ENCODE peak calls at places on chromosomes 12 and 14, in ten cellular contexts. F, O, D, B, P, J, X, V, H and A are unnamed samples.

GRCh38 chr14:53273671-53274072 is 120.5 kb upstream of the DDHD1 start:
- DNase-seq in F (no peak), O (no peak), D (no peak), B (peak; percentile 24), P (no peak), J (no peak), X (no peak), V (no peak), H (peak; percentile 56), A (no peak)

GRCh38 chr14:33938131-33938949 is 12.5 kb downstream of the EGLN3 start:
- DNase-seq in F (peak; percentile 58), O (peak; percentile 82), D (peak; percentile 88), B (peak; percentile 81), P (no peak), J (peak; percentile 39), X (no peak), V (no peak), H (peak; percentile 11), A (no peak)

GRCh38 chr12:92304335-92305066 is 158.9 kb upstream of the BTG1 start:
- DNase-seq in F (no peak), O (no peak), D (no peak), B (peak; percentile 31), P (no peak), J (no peak), X (peak; percentile 57), V (no peak), H (no peak), A (no peak)

GRCh38 chr12:75329918-75330826 is at the start of gene CAPS2:
- DNase-seq in F (peak; percentile 53), O (peak; percentile 80), D (peak; percentile 87), B (peak; percentile 82), P (peak; percentile 53), J (peak; percentile 80), X (peak; percentile 85), V (peak; percentile 36), H (peak; percentile 65), A (peak; percentile 13)

GRCh38 chr14:95935228-95935822 is 58.7 kb downstream of the TUNAR start:
- DNase-seq in F (no peak), O (peak; percentile 0), D (no peak), B (no peak), P (no peak), J (no peak), X (peak; percentile 77), V (no peak), H (no peak), A (no peak)

GRCh38 chr14:100965296-100965695 is 61.8 kb upstream of the RTL1 start:
- DNase-seq in F (no peak), O (no peak), D (no peak), B (no peak), P (no peak), J (no peak), X (no peak), V (no peak), H (no peak), A (no peak)

GRCh38 chr12:97493729-97494128 is 31.1 kb downstream of the RMST start:
- DNase-seq in F (no peak), O (no peak), D (no peak), B (no peak), P (no peak), J (no peak), X (no peak), V (no peak), H (no peak), A (no peak)

GRCh38 chr12:31465002-31465401 is 125.9 kb downstream of the DENND5B start:
- DNase-seq in F (no peak), O (no peak), D (no peak), B (no peak), P (no peak), J (no peak), X (no peak), V (no peak), H (no peak), A (no peak)

GRCh38 chr14:77593501-77593911 is 22.9 kb downstream of the SPTLC2 start:
- DNase-seq in F (no peak), O (no peak), D (no peak), B (no peak), P (no peak), J (no peak), X (no peak), V (no peak), H (no peak), A (no peak)

GRCh38 chr12:48968467-48968866 is 3.1 kb downstream of the WNT10B start:
- DNase-seq in F (no peak), O (no peak), D (no peak), B (no peak), P (no peak), J (no peak), X (no peak), V (no peak), H (no peak), A (no peak)

GRCh38 chr12:48969160-48969771 is 2.3 kb downstream of the WNT10B start:
- DNase-seq in F (no peak), O (no peak), D (no peak), B (no peak), P (no peak), J (no peak), X (no peak), V (no peak), H (no peak), A (no peak)

GRCh38 chr12:48968004-48968403 is 3.5 kb downstream of the WNT10B start:
- DNase-seq in F (no peak), O (no peak), D (no peak), B (no peak), P (no peak), J (no peak), X (no peak), V (no peak), H (no peak), A (no peak)

GRCh38 chr12:48970702-48971334 is 717 bp downstream of the WNT10B start:
- DNase-seq in F (no peak), O (no peak), D (no peak), B (no peak), P (no peak), J (no peak), X (no peak), V (no peak), H (no peak), A (no peak)

GRCh38 chr12:48969847-48970701 is 1.5 kb downstream of the WNT10B start:
- DNase-seq in F (no peak), O (no peak), D (no peak), B (no peak), P (peak; percentile 50), J (no peak), X (no peak), V (no peak), H (no peak), A (no peak)
- H3K4me3 ChIP-seq in F (no peak overlapping the region), O (no peak overlapping the region), D (peak overlapping the region; percentile 34), B (peak overlapping the region; percentile 15), P (peak overlapping the region; percentile 21), J (peak overlapping the region; percentile 32), X (no peak overlapping the region), V (peak overlapping the region; percentile 38), H (no peak overlapping the region), A (peak overlapping the region; percentile 20)

GRCh38 chr12:6390084-6390799 is 6.3 kb downstream of the LTBR start:
- DNase-seq in F (peak; percentile 21), O (no peak), D (no peak), B (no peak), P (no peak), J (no peak), X (no peak), V (no peak), H (no peak), A (no peak)

GRCh38 chr12:6394398-6394797 is 10.4 kb downstream of the LTBR start:
- DNase-seq in F (no peak), O (no peak), D (no peak), B (no peak), P (no peak), J (no peak), X (no peak), V (no peak), H (no peak), A (no peak)

GRCh38 chr12:6391013-6391412 is 7.1 kb downstream of the LTBR start:
- DNase-seq in F (no peak), O (no peak), D (no peak), B (no peak), P (no peak), J (no peak), X (no peak), V (no peak), H (no peak), A (no peak)

GRCh38 chr12:6392499-6392898 is 8.5 kb downstream of the LTBR start:
- DNase-seq in F (peak; percentile 81), O (peak; percentile 35), D (no peak), B (no peak), P (no peak), J (no peak), X (no peak), V (no peak), H (no peak), A (no peak)

DNA sequence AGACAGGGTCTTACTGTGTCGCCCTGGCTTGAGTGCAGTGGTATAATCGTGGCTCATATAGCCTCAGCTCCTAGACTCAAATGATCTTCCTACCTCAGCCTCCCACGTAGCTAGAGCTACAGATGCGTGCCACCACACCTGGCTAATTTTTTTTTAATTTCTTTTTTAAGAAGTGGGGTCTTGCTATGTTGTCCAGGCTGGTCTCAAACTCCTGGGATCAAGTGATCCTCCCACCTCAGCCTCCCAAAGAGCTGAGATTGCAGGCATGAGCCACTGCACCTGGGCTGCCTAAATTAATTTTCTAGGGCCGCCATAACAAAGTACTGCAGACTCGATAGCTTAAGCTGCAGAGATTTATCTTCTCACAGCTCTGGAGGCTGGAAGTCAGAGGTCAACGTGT is 9.1 kb downstream of the LTBR start:
- DNase-seq in F (no peak), O (no peak), D (no peak), B (no peak), P (no peak), J (no peak), X (no peak), V (no peak), H (no peak), A (no peak)
- H3K27ac ChIP-seq in F (no peak overlapping the region), O (no peak overlapping the region), D (no peak overlapping the region), B (no peak overlapping the region), P (no peak overlapping the region), J (no peak overlapping the region), X (no peak overlapping the region), V (no peak overlapping the region), H (no peak overlapping the region), A (no peak overlapping the region)

GRCh38 chr14:74614508-74615495 is 2.8 kb upstream of the LTBP2 start:
- DNase-seq in F (no peak), O (peak; percentile 83), D (peak; percentile 17), B (no peak), P (no peak), J (no peak), X (no peak), V (no peak), H (no peak), A (no peak)
- H3K4me3 ChIP-seq in F (no peak overlapping the region), O (peak overlapping the region; percentile 76), D (no peak overlapping the region), B (no peak overlapping the region), P (no peak overlapping the region), J (no peak overlapping the region), X (no peak overlapping the region), V (no peak overlapping the region), H (no peak overlapping the region), A (no peak overlapping the region)

GRCh38 chr12:124423683-124424515 is 129.0 kb downstream of the RFLNA start:
- DNase-seq in F (no peak), O (no peak), D (no peak), B (no peak), P (no peak), J (no peak), X (no peak), V (no peak), H (no peak), A (no peak)
- H3K27ac ChIP-seq in F (peak overlapping the region; percentile 88), O (peak overlapping the region; percentile 91), D (peak overlapping the region; percentile 77), B (peak overlapping the region; percentile 92), P (no peak overlapping the region), J (peak overlapping the region; percentile 88), X (no peak overlapping the region), V (no peak overlapping the region), H (peak overlapping the region; percentile 86), A (peak overlapping the region; percentile 88)